ENCODE peak calls at places on chromosome 19, in six cellular contexts. Z is activated T-helper 1 cell treated with anti-CD3 and anti-CD28 coated beads, Interleukin-2, amount 50 U/mL, for 16 hours; D is Panc1; U is NCI-H1930; N is stimulated activated CD4-positive, alpha-beta T cell treated with anti-CD3 and anti-CD28 coated beads, Interleukin-2, amount 100 ng/mL, for 48 hours; R is ovary. B is an unnamed sample.
A peak's percentile ranks its signal among the peaks of the same experiment; 100 is the strongest.

GRCh38 chr19:10390652-10391286 is 10.4 kb upstream of the TYK2 start:
- DNase-seq in Z (peak; percentile 41), U (peak; percentile 43), D (peak; percentile 36), R (peak; percentile 55), N (peak; percentile 66), B (peak; percentile 69)

GRCh38 chr19:57688011-57688763 is 6.4 kb downstream of the ZNF551 start:
- DNase-seq in Z (no peak), N (no peak), D (no peak), R (no peak), U (no peak), B (no peak)

GRCh38 chr19:35495107-35496064 is 5.1 kb upstream of the KRTDAP start:
- DNase-seq in D (peak; percentile 33), R (peak; percentile 58), N (peak; percentile 75), Z (peak; percentile 57), U (peak; percentile 59), B (peak; percentile 72)

GRCh38 chr19:4267901-4268815 is 10.9 kb upstream of the SHD start:
- DNase-seq in U (no peak), D (no peak), Z (no peak), N (no peak), R (no peak), B (no peak)

GRCh38 chr19:49488863-49489537 is 1.6 kb downstream of the RPL13A start:
- DNase-seq in D (no peak), U (no peak), Z (no peak), N (no peak), R (no peak), B (no peak)

GRCh38 chr19:46387713-46388130 is 25.6 kb downstream of the CCDC8 start:
- DNase-seq in U (no peak), D (no peak), N (no peak), Z (no peak), R (no peak), B (no peak)

GRCh38 chr19:31627824-31628223 is 278.6 kb upstream of the TSHZ3 start:
- DNase-seq in Z (no peak), R (no peak), N (no peak), U (no peak), D (no peak), B (no peak)

GRCh38 chr19:52188822-52189744 is 769 bp upstream of the PPP2R1A start:
- DNase-seq in Z (no peak), U (no peak), D (no peak), N (peak; percentile 90), R (no peak), B (no peak)

GRCh38 chr19:13134626-13135025 is 15.5 kb downstream of the STX10 start:
- DNase-seq in U (no peak), N (no peak), R (no peak), D (no peak), Z (no peak), B (no peak)

GRCh38 chr19:51808333-51808986 is 13.5 kb downstream of the FPR3 start:
- DNase-seq in R (no peak), N (no peak), U (no peak), Z (no peak), D (peak; percentile 8), B (no peak)

GRCh38 chr19:42198676-42199439 is 18.6 kb downstream of the DEDD2 start:
- DNase-seq in R (no peak), D (no peak), U (no peak), N (peak; percentile 33), Z (peak; percentile 53), B (peak; percentile 58)

GRCh38 chr19:19420570-19421301 is 15.3 kb downstream of the GATAD2A start:
- DNase-seq in N (no peak), D (no peak), R (no peak), Z (no peak), U (no peak), B (no peak)

GRCh38 chr19:17949956-17950309 is 17.0 kb upstream of the KCNN1 start:
- DNase-seq in U (no peak), R (no peak), Z (no peak), N (no peak), D (no peak), B (no peak)

GRCh38 chr19:45492627-45493470 is 4.0 kb downstream of the RTN2 start:
- DNase-seq in R (no peak), N (no peak), D (no peak), Z (no peak), U (no peak), B (no peak)

GRCh38 chr19:29483944-29484581 is 41.7 kb upstream of the VSTM2B start:
- DNase-seq in R (no peak), N (no peak), Z (no peak), U (no peak), D (no peak), B (peak; percentile 21)

GRCh38 chr19:13955662-13956364 is 3.5 kb downstream of the DCAF15 start:
- DNase-seq in N (no peak), Z (no peak), D (no peak), R (no peak), U (no peak), B (peak; percentile 74)

GRCh38 chr19:39845621-39846175 is 481 bp downstream of the FBL start:
- DNase-seq in N (no peak), R (no peak), U (peak; percentile 21), D (peak; percentile 84), Z (no peak), B (no peak)